ENCODE peak calls at places on chromosome 14, in six cellular contexts. D, K, H, N, C and M are unnamed samples.

GRCh38 chr14:27727371-27727770 is 1039.2 kb upstream of the FOXG1 start:
- DNase-seq in D (no peak), K (no peak), H (no peak), N (no peak), C (no peak), M (no peak)

GRCh38 chr14:37198273-37198598 is 499 bp downstream of the MIPOL1 start:
- DNase-seq in D (no peak), K (no peak), H (no peak), N (no peak), C (no peak), M (no peak)

GRCh38 chr14:75562048-75562447 is 16.4 kb upstream of the FLVCR2 start:
- DNase-seq in D (no peak), K (no peak), H (no peak), N (no peak), C (peak; percentile 90), M (no peak)

GRCh38 chr14:90397401-90398314 is 829 bp downstream of the CALM1 start:
- DNase-seq in D (peak; percentile 34), K (peak; percentile 68), H (peak; percentile 74), N (peak; percentile 40), C (peak; percentile 78), M (peak; percentile 71)

GRCh38 chr14:93930296-93930988 is 3.3 kb downstream of the FAM181A start:
- DNase-seq in D (no peak), K (no peak), H (no peak), N (no peak), C (no peak), M (no peak)

GRCh38 chr14:90298230-90298629 is 33.5 kb downstream of the NRDE2 start:
- DNase-seq in D (no peak), K (no peak), H (no peak), N (no peak), C (no peak), M (no peak)

GRCh38 chr14:85142982-85143381 is 387.0 kb upstream of the FLRT2 start:
- DNase-seq in D (no peak), K (no peak), H (no peak), N (no peak), C (no peak), M (no peak)

GRCh38 chr14:95895720-95896119 is 19.1 kb downstream of the TUNAR start:
- DNase-seq in D (no peak), K (peak; percentile 57), H (no peak), N (no peak), C (peak; percentile 37), M (no peak)

GRCh38 chr14:60723218-60724079 is 702 bp downstream of the SIX4 start:
- DNase-seq in D (peak; percentile 57), K (peak; percentile 31), H (no peak), N (peak; percentile 40), C (peak; percentile 39), M (peak; percentile 5)

GRCh38 chr14:26702721-26703250 is 105.0 kb upstream of the NOVA1 start:
- DNase-seq in D (no peak), K (no peak), H (no peak), N (no peak), C (no peak), M (no peak)

GRCh38 chr14:92914087-92914656 is 8.8 kb upstream of the CHGA start:
- DNase-seq in D (no peak), K (no peak), H (no peak), N (peak; percentile 71), C (peak; percentile 71), M (no peak)

GRCh38 chr14:26216797-26217196 is 381.0 kb downstream of the NOVA1 start:
- DNase-seq in D (no peak), K (no peak), H (no peak), N (no peak), C (no peak), M (no peak)

GRCh38 chr14:61620130-61620946 is 75.0 kb upstream of the HIF1A start:
- DNase-seq in D (peak; percentile 89), K (no peak), H (no peak), N (no peak), C (peak; percentile 74), M (no peak)

GRCh38 chr14:94768521-94769412 is 1.1 kb downstream of the GSC start:
- DNase-seq in D (no peak), K (no peak), H (peak; percentile 1), N (peak; percentile 10), C (peak; percentile 55), M (peak; percentile 62)

GRCh38 chr14:86532219-86532618 is 1002.3 kb downstream of the FLRT2 start:
- DNase-seq in D (peak; percentile 4), K (no peak), H (no peak), N (no peak), C (no peak), M (no peak)

GRCh38 chr14:35829449-35829848 is 3.3 kb downstream of the BRMS1L start:
- DNase-seq in D (no peak), K (no peak), H (no peak), N (no peak), C (no peak), M (no peak)

GRCh38 chr14:23296012-23296777 is 6.5 kb downstream of the PPP1R3E start:
- DNase-seq in D (no peak), K (no peak), H (no peak), N (no peak), C (no peak), M (no peak)

GRCh38 chr14:23005861-23006534 is 3.9 kb downstream of the C14orf93 start:
- DNase-seq in D (no peak), K (no peak), H (no peak), N (no peak), C (no peak), M (no peak)

GRCh38 chr14:54652188-54652889 is 85.4 kb downstream of the SAMD4A start:
- DNase-seq in D (peak; percentile 94), K (peak; percentile 54), H (no peak), N (no peak), C (no peak), M (no peak)

GRCh38 chr14:96699666-96700065 is 97.5 kb upstream of the VRK1 start:
- DNase-seq in D (no peak), K (no peak), H (no peak), N (no peak), C (no peak), M (no peak)

GRCh38 chr14:68509188-68509953 is 283.5 kb downstream of the ZFP36L1 start:
- DNase-seq in D (no peak), K (no peak), H (no peak), N (no peak), C (no peak), M (no peak)

GRCh38 chr14:103144085-103144484 is 20.8 kb downstream of the TNFAIP2 start:
- DNase-seq in D (no peak), K (no peak), H (no peak), N (no peak), C (no peak), M (no peak)

GRCh38 chr14:104149617-104150141 is 11.3 kb downstream of the KIF26A start:
- DNase-seq in D (no peak), K (peak; percentile 84), H (no peak), N (no peak), C (peak; percentile 67), M (no peak)

GRCh38 chr14:21852775-21853174 is 179.2 kb upstream of the OR4E1 start:
- DNase-seq in D (no peak), K (no peak), H (no peak), N (no peak), C (no peak), M (no peak)

GRCh38 chr14:21248338-21248737 is 20.9 kb downstream of the HNRNPC start:
- DNase-seq in D (no peak), K (no peak), H (no peak), N (no peak), C (no peak), M (no peak)

GRCh38 chr14:99752486-99753121 is 40.6 kb upstream of the EML1 start:
- DNase-seq in D (peak; percentile 70), K (no peak), H (no peak), N (no peak), C (no peak), M (no peak)

GRCh38 chr14:70654609-70655008 is 12.9 kb downstream of the TTC9 start:
- DNase-seq in D (no peak), K (no peak), H (no peak), N (no peak), C (no peak), M (peak; percentile 73)

GRCh38 chr14:67515386-67516079 is 17.6 kb upstream of the PLEKHH1 start:
- DNase-seq in D (no peak), K (peak; percentile 40), H (no peak), N (no peak), C (peak; percentile 53), M (no peak)

GRCh38 chr14:93536945-93537344 is 106.2 kb downstream of the UNC79 start:
- DNase-seq in D (peak; percentile 15), K (peak; percentile 6), H (no peak), N (no peak), C (no peak), M (no peak)

GRCh38 chr14:93954900-93955891 is 21.2 kb downstream of the ASB2 start:
- DNase-seq in D (no peak), K (no peak), H (peak; percentile 73), N (no peak), C (peak; percentile 68), M (peak; percentile 30)

GRCh38 chr14:29321646-29322045 is 555.1 kb downstream of the FOXG1 start:
- DNase-seq in D (peak; percentile 5), K (no peak), H (no peak), N (no peak), C (no peak), M (no peak)

GRCh38 chr14:23562822-23563472 is 4.6 kb downstream of the AP1G2 start:
- DNase-seq in D (no peak), K (peak; percentile 69), H (peak; percentile 35), N (peak; percentile 73), C (peak; percentile 68), M (peak; percentile 42)

GRCh38 chr14:32693114-32693513 is 245.6 kb upstream of the NPAS3 start:
- DNase-seq in D (no peak), K (no peak), H (no peak), N (no peak), C (no peak), M (no peak)

GRCh38 chr14:83632375-83632774 is 1897.6 kb upstream of the FLRT2 start:
- DNase-seq in D (no peak), K (no peak), H (no peak), N (no peak), C (no peak), M (no peak)